ENCODE peak calls at places on chromosome 12, in nine cellular contexts. K is NCI-H1105; V is Panc1; W is activated naive CD8-positive, alpha-beta T cell treated with anti-CD3 and anti-CD28 coated beads, Interleukin-2, amount 50 U/mL, for 16 hours; U is D341Med; E is RPMI7951; T is AG09309; M is dorsolateral prefrontal cortex; F is iPS-NIHi11. A is an unnamed sample.

GRCh38 chr12:59010948-59011347 is 90.6 kb upstream of the LRIG3 start:
- DNase-seq in K (no peak), V (no peak), W (no peak), U (no peak), E (no peak), T (no peak), M (no peak), F (no peak), A (no peak)

GRCh38 chr12:57046947-57047890 is 2.7 kb downstream of the MYO1A start:
- DNase-seq in K (no peak), V (no peak), W (peak), U (no peak), E (no peak), T (no peak), M (no peak), F (no peak), A (no peak)

GRCh38 chr12:119448737-119449136 is 114.2 kb downstream of the CCDC60 start:
- DNase-seq in K (peak), V (peak), W (no peak), U (no peak), E (no peak), T (no peak), M (no peak), F (no peak), A (no peak)

GRCh38 chr12:78888583-78888982 is 24.0 kb downstream of the SYT1 start:
- DNase-seq in K (no peak), V (no peak), W (no peak), U (no peak), E (peak), T (no peak), M (no peak), F (peak), A (peak)

GRCh38 chr12:2319136-2319535 is 266.3 kb downstream of the CACNA1C start:
- DNase-seq in K (no peak), V (no peak), W (no peak), U (no peak), E (no peak), T (no peak), M (no peak), F (no peak), A (no peak)

GRCh38 chr12:127531561-127531960 is 735.4 kb upstream of the TMEM132C start:
- DNase-seq in K (no peak), V (no peak), W (no peak), U (no peak), E (no peak), T (no peak), M (no peak), F (no peak), A (no peak)

GRCh38 chr12:101967506-101967905 is 90.1 kb downstream of the DRAM1 start:
- DNase-seq in K (no peak), V (no peak), W (no peak), U (no peak), E (no peak), T (no peak), M (no peak), F (no peak), A (no peak)

GRCh38 chr12:52004042-52004648 is 2.6 kb upstream of the TAMALIN start:
- DNase-seq in K (peak), V (no peak), W (no peak), U (peak), E (peak), T (no peak), M (peak), F (peak), A (peak)

GRCh38 chr12:130152386-130152785 is 9.9 kb upstream of the FZD10 start:
- DNase-seq in K (no peak), V (no peak), W (no peak), U (no peak), E (no peak), T (no peak), M (no peak), F (no peak), A (no peak)

GRCh38 chr12:25264015-25264582 is 13.4 kb upstream of the KRAS start:
- DNase-seq in K (no peak), V (no peak), W (no peak), U (no peak), E (no peak), T (no peak), M (no peak), F (no peak), A (no peak)

GRCh38 chr12:53093777-53094393 is 3.6 kb upstream of the IGFBP6 start:
- DNase-seq in K (no peak), V (no peak), W (no peak), U (no peak), E (no peak), T (no peak), M (no peak), F (no peak), A (no peak)

GRCh38 chr12:1083888-1084262 is 92.9 kb downstream of the ERC1 start:
- DNase-seq in K (peak), V (no peak), W (no peak), U (no peak), E (peak), T (peak), M (no peak), F (no peak), A (no peak)

A was measured in epithelial cell of esophagus.